ENCODE peak calls at places on chromosomes 4 and X, in nine cellular contexts. Y, K, N, Q, L, D, E, P and W are unnamed samples.

GRCh38 chr4:112245383-112245782 is 13.8 kb downstream of the AP1AR start:
- DNase-seq in Y (no peak), K (no peak), N (no peak), Q (peak; percentile 28), L (peak; percentile 13), D (no peak), E (no peak), P (no peak), W (no peak)

GRCh38 chr4:25320374-25321172 is 8.0 kb downstream of the ZCCHC4 start:
- DNase-seq in Y (no peak), K (no peak), N (no peak), Q (peak; percentile 89), L (peak; percentile 92), D (no peak), E (no peak), P (no peak), W (no peak)

GRCh38 chr4:155899891-155900290 is 3.6 kb upstream of the TDO2 start:
- DNase-seq in Y (no peak), K (no peak), N (no peak), Q (no peak), L (no peak), D (no peak), E (no peak), P (no peak), W (no peak)

GRCh38 chr4:53852343-53852742 is 212.1 kb downstream of the CHIC2 start:
- DNase-seq in Y (no peak), K (no peak), N (no peak), Q (no peak), L (peak; percentile 81), D (no peak), E (no peak), P (peak; percentile 51), W (no peak)

GRCh38 chrX:54807524-54808108 is at the start of gene MAGED2:
- DNase-seq in Y (peak; percentile 64), K (peak; percentile 37), N (no peak), Q (peak; percentile 42), L (peak; percentile 16), D (peak; percentile 26), E (peak; percentile 15), P (peak; percentile 57), W (no peak)

GRCh38 chr4:7532043-7532442 is 97.3 kb upstream of the PSAPL1 start:
- DNase-seq in Y (no peak), K (no peak), N (no peak), Q (no peak), L (no peak), D (no peak), E (no peak), P (no peak), W (no peak)

GRCh38 chrX:152926279-152926678 is 28.4 kb downstream of the ZNF185 start:
- DNase-seq in Y (no peak), K (peak; percentile 47), N (peak; percentile 63), Q (peak; percentile 75), L (peak; percentile 70), D (no peak), E (peak; percentile 48), P (peak; percentile 87), W (no peak)

GRCh38 chr4:39446842-39447573 is 11.7 kb downstream of the RPL9 start:
- DNase-seq in Y (peak; percentile 89), K (peak; percentile 78), N (peak; percentile 75), Q (peak; percentile 82), L (peak; percentile 28), D (peak; percentile 49), E (peak; percentile 82), P (peak; percentile 91), W (peak; percentile 86)

GRCh38 chr4:173284463-173284862 is 49.7 kb downstream of the HMGB2 start:
- DNase-seq in Y (no peak), K (no peak), N (no peak), Q (no peak), L (no peak), D (no peak), E (no peak), P (no peak), W (no peak)

GRCh38 chr4:109350121-109350520 is 47.7 kb upstream of the COL25A1 start:
- DNase-seq in Y (no peak), K (no peak), N (no peak), Q (no peak), L (no peak), D (no peak), E (no peak), P (no peak), W (no peak)

GRCh38 chr4:185341841-185342240 is 53.9 kb downstream of the LRP2BP start:
- DNase-seq in Y (no peak), K (no peak), N (no peak), Q (no peak), L (no peak), D (no peak), E (no peak), P (no peak), W (no peak)

GRCh38 chrX:124986284-124986683 is 333.4 kb upstream of the TEX13C start:
- DNase-seq in Y (no peak), K (no peak), N (no peak), Q (no peak), L (no peak), D (no peak), E (no peak), P (no peak), W (no peak)

GRCh38 chr4:70948665-70949284 is 44.7 kb upstream of the DCK start:
- DNase-seq in Y (no peak), K (no peak), N (no peak), Q (no peak), L (no peak), D (no peak), E (no peak), P (no peak), W (no peak)

GRCh38 chr4:109559625-109559982 is 442 bp upstream of the MCUB start:
- DNase-seq in Y (peak; percentile 67), K (peak; percentile 42), N (no peak), Q (peak; percentile 69), L (no peak), D (no peak), E (no peak), P (peak; percentile 86), W (peak; percentile 68)

GRCh38 chr4:41428941-41429669 is 108.9 kb upstream of the LIMCH1 start:
- DNase-seq in Y (no peak), K (no peak), N (no peak), Q (no peak), L (no peak), D (no peak), E (no peak), P (no peak), W (no peak)

GRCh38 chr4:41430796-41431195 is 107.2 kb upstream of the LIMCH1 start:
- DNase-seq in Y (no peak), K (no peak), N (no peak), Q (peak; percentile 31), L (no peak), D (peak; percentile 38), E (no peak), P (no peak), W (no peak)

GRCh38 chr4:41433361-41433760 is 104.6 kb upstream of the LIMCH1 start:
- DNase-seq in Y (no peak), K (no peak), N (no peak), Q (no peak), L (no peak), D (no peak), E (no peak), P (no peak), W (no peak)

GRCh38 chr4:41432889-41433288 is 105.1 kb upstream of the LIMCH1 start:
- DNase-seq in Y (no peak), K (no peak), N (no peak), Q (peak; percentile 74), L (peak; percentile 8), D (no peak), E (no peak), P (peak; percentile 65), W (no peak)

DNA sequence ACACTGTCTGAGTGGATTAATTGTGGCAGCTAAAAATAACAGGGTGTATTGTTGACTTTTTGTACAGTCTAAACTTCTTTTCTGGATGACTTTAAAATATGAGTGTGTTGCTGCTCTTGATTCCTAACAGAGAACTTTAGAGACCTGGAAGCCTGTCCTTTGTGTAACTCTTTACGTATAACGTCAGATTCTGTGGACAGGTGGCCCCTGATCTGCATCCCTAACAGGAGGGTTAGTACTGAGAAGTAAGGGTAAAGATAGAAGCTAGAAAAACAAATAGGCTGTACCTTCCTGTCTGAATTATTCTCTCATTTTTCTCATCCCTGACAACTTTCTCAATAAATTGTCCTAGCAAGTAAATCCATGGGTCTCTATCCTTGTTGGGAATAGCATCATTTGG is 105.7 kb upstream of the LIMCH1 start:
- DNase-seq in Y (no peak), K (no peak), N (no peak), Q (no peak), L (no peak), D (no peak), E (no peak), P (no peak), W (no peak)
- H3K4me1 ChIP-seq in Y (peaks cover 69% of the 10 kb centered on the region), K (no peaks in the 10 kb centered on the region), N (no peaks in the 10 kb centered on the region), Q (peaks cover 15% of the 10 kb centered on the region), L (peaks cover 2% of the 10 kb centered on the region), D (peaks cover 58% of the 10 kb centered on the region), E (peaks cover 2% of the 10 kb centered on the region), P (peaks cover 17% of the 10 kb centered on the region), W (peaks cover 14% of the 10 kb centered on the region)

GRCh38 chr4:87011340-87012034 is 76.7 kb downstream of the AFF1 start:
- DNase-seq in Y (no peak), K (peak; percentile 45), N (no peak), Q (peak; percentile 95), L (peak; percentile 89), D (no peak), E (no peak), P (no peak), W (no peak)

GRCh38 chr4:87010192-87010591 is 75.4 kb downstream of the AFF1 start:
- DNase-seq in Y (no peak), K (no peak), N (no peak), Q (no peak), L (no peak), D (no peak), E (no peak), P (no peak), W (no peak)

GRCh38 chr4:87009095-87009648 is 74.4 kb downstream of the AFF1 start:
- DNase-seq in Y (no peak), K (peak; percentile 62), N (no peak), Q (no peak), L (no peak), D (no peak), E (peak; percentile 58), P (no peak), W (no peak)

GRCh38 chr4:87014284-87014782 is 79.5 kb downstream of the AFF1 start:
- DNase-seq in Y (no peak), K (no peak), N (no peak), Q (peak; percentile 51), L (peak; percentile 39), D (no peak), E (no peak), P (no peak), W (no peak)

GRCh38 chr4:87012265-87012953 is 77.6 kb downstream of the AFF1 start:
- DNase-seq in Y (no peak), K (peak; percentile 61), N (no peak), Q (no peak), L (no peak), D (no peak), E (peak; percentile 65), P (no peak), W (no peak)
- H3K4me1 ChIP-seq in Y (peaks cover 89% of the 10 kb centered on the region), K (no peaks in the 10 kb centered on the region), N (no peaks in the 10 kb centered on the region), Q (peaks cover 60% of the 10 kb centered on the region), L (peaks cover 6% of the 10 kb centered on the region), D (peaks cover 52% of the 10 kb centered on the region), E (peaks cover 56% of the 10 kb centered on the region), P (peaks cover 21% of the 10 kb centered on the region), W (peaks cover 85% of the 10 kb centered on the region)

GRCh38 chr4:102817613-102818268 is 9.6 kb downstream of the UBE2D3 start:
- DNase-seq in Y (no peak), K (no peak), N (no peak), Q (no peak), L (no peak), D (no peak), E (no peak), P (no peak), W (no peak)
- H3K4me1 ChIP-seq in Y (peaks cover 98% of the 10 kb centered on the region), K (peaks cover 12% of the 10 kb centered on the region), N (no peaks in the 10 kb centered on the region), Q (peaks cover 78% of the 10 kb centered on the region), L (peaks cover 2% of the 10 kb centered on the region), D (peaks cover 78% of the 10 kb centered on the region), E (peaks cover 60% of the 10 kb centered on the region), P (no peaks in the 10 kb centered on the region), W (peaks cover 91% of the 10 kb centered on the region)

GRCh38 chr4:102807345-102807744 is 20.0 kb downstream of the UBE2D3 start:
- DNase-seq in Y (no peak), K (no peak), N (no peak), Q (no peak), L (no peak), D (no peak), E (no peak), P (no peak), W (no peak)
- H3K4me1 ChIP-seq in Y (peaks cover 29% of the 10 kb centered on the region), K (no peaks in the 10 kb centered on the region), N (no peaks in the 10 kb centered on the region), Q (peaks cover 36% of the 10 kb centered on the region), L (peaks cover 6% of the 10 kb centered on the region), D (peaks cover 32% of the 10 kb centered on the region), E (peaks cover 7% of the 10 kb centered on the region), P (no peaks in the 10 kb centered on the region), W (peaks cover 38% of the 10 kb centered on the region)